ENCODE peak calls at places on chromosomes 12 and 14, in four cellular contexts. E is NCI-H1092, W is hepatic stellate cell, K is ovary. B is an unnamed sample.

GRCh38 chr12:131921866-131922769 is 7.0 kb upstream of the PUS1 start:
- DNase-seq in K (no peak), E (no peak), W (no peak), B (no peak)

GRCh38 chr12:21941522-21942376 is 523 bp upstream of the ABCC9 start:
- DNase-seq in W (peak), K (peak), E (no peak), B (no peak)

GRCh38 chr12:14843425-14843887 is at the start of gene ART4:
- DNase-seq in E (no peak), W (no peak), K (no peak), B (no peak)

GRCh38 chr14:94450722-94451090 is 1.9 kb downstream of the SERPINA11 start:
- DNase-seq in E (no peak), W (no peak), K (no peak), B (no peak)

GRCh38 chr14:91228112-91229004 is 16.1 kb downstream of the GPR68 start:
- DNase-seq in W (no peak), E (no peak), K (no peak), B (peak)

GRCh38 chr14:61608245-61609142 is 86.8 kb upstream of the HIF1A start:
- DNase-seq in W (no peak), E (peak), K (no peak), B (no peak)

GRCh38 chr12:47938093-47938492 is 25.3 kb upstream of the TMEM106C start:
- DNase-seq in W (peak), E (no peak), K (no peak), B (no peak)

GRCh38 chr12:43579240-43579639 is 27.2 kb upstream of the ADAMTS20 start:
- DNase-seq in W (no peak), K (no peak), E (no peak), B (no peak)

GRCh38 chr12:93901739-93902138 is 224.6 kb downstream of the CRADD start:
- DNase-seq in K (no peak), W (no peak), E (no peak), B (no peak)

GRCh38 chr12:88566430-88566829 is 13.8 kb downstream of the KITLG start:
- DNase-seq in K (no peak), E (no peak), W (no peak), B (no peak)

GRCh38 chr12:68119250-68119649 is 40.3 kb downstream of the IFNG start:
- DNase-seq in E (no peak), K (no peak), W (no peak), B (no peak)

GRCh38 chr14:104382361-104383087 is 197.0 kb upstream of the C14orf180 start:
- DNase-seq in W (no peak), E (no peak), K (peak), B (no peak)

GRCh38 chr12:99959549-99960170 is 25.1 kb downstream of the ANKS1B start:
- DNase-seq in K (no peak), W (no peak), E (peak), B (no peak)

GRCh38 chr14:43687866-43688265 is 819.2 kb downstream of the FSCB start:
- DNase-seq in W (peak), E (no peak), K (no peak), B (no peak)

GRCh38 chr12:8057291-8057690 is 8.9 kb downstream of the C3AR1 start:
- DNase-seq in W (no peak), E (no peak), K (no peak), B (no peak)

GRCh38 chr12:107748472-107748871 is 12.5 kb downstream of the PRDM4 start:
- DNase-seq in W (peak), E (no peak), K (no peak), B (no peak)

GRCh38 chr14:46499521-46499920 is 152.1 kb downstream of the RPL10L start:
- DNase-seq in E (no peak), W (no peak), K (no peak), B (no peak)

GRCh38 chr14:70034257-70034656 is 154.5 kb downstream of the SLC8A3 start:
- DNase-seq in W (no peak), K (no peak), E (no peak), B (no peak)

GRCh38 chr14:75267141-75267601 is 11.5 kb upstream of the FOS start:
- DNase-seq in W (no peak), K (no peak), E (no peak), B (no peak)

GRCh38 chr14:40336846-40337245 is 904.6 kb upstream of the FBXO33 start:
- DNase-seq in K (no peak), W (no peak), E (no peak), B (no peak)

GRCh38 chr12:57268264-57268663 is 17.3 kb upstream of the STAC3 start:
- DNase-seq in E (no peak), K (no peak), W (no peak), B (no peak)